ENCODE peak calls at places on chromosomes 12 and 14, in seven cellular contexts. E is WTC11, Y is NCI-H1092 treated with DMSO at 0.1 percent for 48 hours, Q is SW 1271, V is HuH-7.5, Z is ACHN, N is left colon. F is an unnamed sample.

GRCh38 chr14:102043251-102044025 is 43.4 kb downstream of the HSP90AA1 start:
- DNase-seq in E (no peak), Z (no peak), Q (no peak), N (no peak), Y (no peak), V (no peak), F (no peak)

GRCh38 chr12:51368640-51369517 is 22.3 kb downstream of the GALNT6 start:
- DNase-seq in V (no peak), E (peak; percentile 35), N (peak; percentile 84), Z (peak; percentile 65), Y (no peak), Q (no peak), F (no peak)

GRCh38 chr14:87873741-87874140 is 119.2 kb downstream of the GALC start:
- DNase-seq in Z (no peak), Y (no peak), N (no peak), V (no peak), E (no peak), Q (no peak), F (no peak)

GRCh38 chr12:106358410-106359241 is 1.1 kb downstream of the POLR3B start:
- DNase-seq in E (no peak), V (peak; percentile 57), Y (peak; percentile 43), Z (peak; percentile 65), Q (no peak), N (peak; percentile 36), F (peak; percentile 94)

GRCh38 chr12:49944046-49944445 is 6.5 kb upstream of the AQP2 start:
- DNase-seq in Q (no peak), N (no peak), Y (no peak), E (no peak), Z (no peak), V (no peak), F (no peak)

GRCh38 chr14:90517431-90517841 is 120.6 kb downstream of the CALM1 start:
- DNase-seq in E (no peak), V (no peak), Q (no peak), Z (no peak), N (peak; percentile 74), Y (no peak), F (peak; percentile 43)

GRCh38 chr14:101077511-101078074 is 174.1 kb upstream of the RTL1 start:
- DNase-seq in V (no peak), N (no peak), E (peak; percentile 73), Q (no peak), Y (peak; percentile 68), Z (no peak), F (no peak)

GRCh38 chr14:89454971-89455370 is 37.9 kb upstream of the FOXN3 start:
- DNase-seq in N (no peak), E (no peak), V (no peak), Q (no peak), Z (no peak), Y (no peak), F (no peak)

GRCh38 chr14:45091696-45092095 is 7.8 kb downstream of the PRPF39 start:
- DNase-seq in V (no peak), Q (no peak), N (no peak), E (no peak), Z (no peak), Y (no peak), F (no peak)

GRCh38 chr14:63231733-63232132 is 27.5 kb downstream of the RHOJ start:
- DNase-seq in Y (no peak), Q (no peak), Z (no peak), N (no peak), V (no peak), E (no peak), F (no peak)

GRCh38 chr14:77554207-77554606 is 55.6 kb upstream of the ISM2 start:
- DNase-seq in Y (no peak), Z (no peak), E (no peak), Q (no peak), N (no peak), V (no peak), F (no peak)

GRCh38 chr12:20128926-20129325 is 239.4 kb upstream of the PDE3A start:
- DNase-seq in V (no peak), Q (no peak), E (no peak), Z (no peak), Y (no peak), N (no peak), F (no peak)

GRCh38 chr12:119115296-119115905 is 63.3 kb upstream of the HSPB8 start:
- DNase-seq in E (peak; percentile 69), V (peak; percentile 27), Y (peak; percentile 42), N (no peak), Z (peak; percentile 66), Q (no peak), F (peak; percentile 27)

GRCh38 chr12:121038861-121039654 is at the start of gene OASL:
- DNase-seq in Q (no peak), V (no peak), Z (peak; percentile 49), E (no peak), Y (no peak), N (peak; percentile 69), F (peak; percentile 77)

GRCh38 chr12:109264095-109264942 is 44.8 kb downstream of the FOXN4 start:
- DNase-seq in E (peak; percentile 95), Y (peak; percentile 57), Q (no peak), Z (peak; percentile 85), V (peak; percentile 93), N (peak; percentile 67), F (peak; percentile 61)

GRCh38 chr12:38282886-38283285 is 33.7 kb upstream of the ALG10B start:
- DNase-seq in Y (no peak), Z (peak; percentile 22), V (no peak), Q (peak; percentile 67), N (no peak), E (no peak), F (peak; percentile 24)

GRCh38 chr12:55624056-55624455 is 12.6 kb upstream of the OR10P1 start:
- DNase-seq in E (no peak), N (no peak), Z (no peak), Y (no peak), V (no peak), Q (no peak), F (no peak)

GRCh38 chr12:18716236-18716635 is 21.6 kb downstream of the PLCZ1 start:
- DNase-seq in N (no peak), Y (no peak), V (no peak), E (no peak), Z (no peak), Q (no peak), F (no peak)

GRCh38 chr14:73462815-73463214 is 4.5 kb upstream of the NUMB start:
- DNase-seq in V (no peak), Y (peak; percentile 42), N (no peak), Q (no peak), E (no peak), Z (no peak), F (no peak)

GRCh38 chr12:95733156-95733825 is 57.3 kb downstream of the NTN4 start:
- DNase-seq in Y (no peak), N (no peak), Z (no peak), E (no peak), Q (no peak), V (no peak), F (no peak)

GRCh38 chr14:95364481-95365209 is 44.9 kb upstream of the CLMN start:
- DNase-seq in Q (no peak), V (no peak), Y (no peak), N (no peak), Z (no peak), E (no peak), F (no peak)

GRCh38 chr14:105275267-105275946 is 25.4 kb downstream of the BRF1 start:
- DNase-seq in N (no peak), Y (no peak), Z (no peak), Q (no peak), E (no peak), V (no peak), F (no peak)

GRCh38 chr14:36555998-36556743 is 26.2 kb downstream of the NKX2-8 start:
- DNase-seq in Q (no peak), Y (no peak), N (no peak), E (no peak), V (no peak), Z (no peak), F (no peak)

GRCh38 chr12:42568952-42569916 is 20.3 kb downstream of the PRICKLE1 start:
- DNase-seq in Y (peak; percentile 57), E (no peak), N (no peak), Q (no peak), V (peak; percentile 21), Z (peak; percentile 82), F (peak; percentile 47)